ENCODE peak calls at places on chromosomes 2 and 18, in nine cellular contexts. L, V, N, R, J, G, B, P and O are unnamed samples.

GRCh38 chr2:95121150-95121494 is 486 bp downstream of the MRPS5 start:
- DNase-seq in L (no peak), V (no peak), N (peak; percentile 39), R (no peak), J (no peak), G (no peak), B (peak; percentile 37), P (no peak), O (no peak)

GRCh38 chr2:158129037-158129436 is 27.4 kb downstream of the UPP2 start:
- DNase-seq in L (no peak), V (no peak), N (no peak), R (no peak), J (no peak), G (no peak), B (no peak), P (no peak), O (no peak)

GRCh38 chr2:30335981-30336538 is 104.7 kb downstream of the LBH start:
- DNase-seq in L (no peak), V (no peak), N (no peak), R (no peak), J (no peak), G (no peak), B (no peak), P (no peak), O (no peak)

GRCh38 chr2:74371421-74371820 is 8.7 kb downstream of the DCTN1 start:
- DNase-seq in L (no peak), V (no peak), N (no peak), R (no peak), J (no peak), G (no peak), B (no peak), P (no peak), O (no peak)

GRCh38 chr2:18445412-18446320 is 114.8 kb downstream of the RDH14 start:
- DNase-seq in L (no peak), V (no peak), N (peak; percentile 75), R (no peak), J (no peak), G (no peak), B (peak; percentile 70), P (no peak), O (no peak)

GRCh38 chr2:217988840-217989204 is 14.0 kb downstream of the TNS1 start:
- DNase-seq in L (no peak), V (no peak), N (no peak), R (no peak), J (no peak), G (no peak), B (no peak), P (no peak), O (no peak)

GRCh38 chr18:23069481-23069880 is 65.8 kb upstream of the CABLES1 start:
- DNase-seq in L (no peak), V (no peak), N (no peak), R (no peak), J (no peak), G (no peak), B (no peak), P (no peak), O (no peak)

GRCh38 chr2:66691199-66691975 is 256.5 kb downstream of the MEIS1 start:
- DNase-seq in L (no peak), V (no peak), N (no peak), R (no peak), J (no peak), G (no peak), B (no peak), P (no peak), O (no peak)

GRCh38 chr2:197940346-197940745 is 136.0 kb downstream of the PLCL1 start:
- DNase-seq in L (no peak), V (no peak), N (no peak), R (no peak), J (no peak), G (no peak), B (no peak), P (no peak), O (no peak)

GRCh38 chr2:150109912-150110311 is 377.6 kb downstream of the RND3 start:
- DNase-seq in L (no peak), V (no peak), N (no peak), R (no peak), J (no peak), G (no peak), B (no peak), P (no peak), O (no peak)

GRCh38 chr2:222353998-222354397 is 55.2 kb upstream of the PAX3 start:
- DNase-seq in L (no peak), V (no peak), N (no peak), R (no peak), J (no peak), G (no peak), B (no peak), P (no peak), O (no peak)

GRCh38 chr2:61585383-61585782 is 47.2 kb upstream of the XPO1 start:
- DNase-seq in L (no peak), V (no peak), N (no peak), R (no peak), J (no peak), G (no peak), B (peak; percentile 11), P (no peak), O (no peak)

GRCh38 chr2:113175736-113176695 is 2.2 kb downstream of the PSD4 start:
- DNase-seq in L (no peak), V (no peak), N (no peak), R (no peak), J (no peak), G (no peak), B (no peak), P (no peak), O (no peak)

GRCh38 chr2:152523091-152523490 is 188.1 kb downstream of the FMNL2 start:
- DNase-seq in L (no peak), V (no peak), N (peak; percentile 22), R (no peak), J (no peak), G (no peak), B (peak; percentile 61), P (no peak), O (no peak)

GRCh38 chr18:8536922-8537321 is 72.3 kb upstream of the RAB12 start:
- DNase-seq in L (no peak), V (no peak), N (no peak), R (no peak), J (no peak), G (no peak), B (no peak), P (no peak), O (no peak)

GRCh38 chr18:46097378-46097852 is 681 bp downstream of the ATP5F1A start:
- DNase-seq in L (no peak), V (no peak), N (no peak), R (no peak), J (no peak), G (no peak), B (no peak), P (no peak), O (no peak)

GRCh38 chr2:196233808-196234501 is 62.6 kb upstream of the STK17B start:
- DNase-seq in L (no peak), V (no peak), N (no peak), R (no peak), J (no peak), G (no peak), B (no peak), P (no peak), O (peak; percentile 44)

GRCh38 chr2:14756981-14757657 is 124.6 kb downstream of the LRATD1 start:
- DNase-seq in L (no peak), V (no peak), N (peak; percentile 0), R (no peak), J (no peak), G (no peak), B (peak; percentile 13), P (no peak), O (peak; percentile 94)

GRCh38 chr2:121080013-121080772 is 204.8 kb downstream of the TFCP2L1 start:
- DNase-seq in L (peak; percentile 75), V (no peak), N (peak; percentile 59), R (no peak), J (peak; percentile 22), G (peak; percentile 73), B (peak; percentile 61), P (peak; percentile 68), O (no peak)

GRCh38 chr2:26724004-26724750 is 31.7 kb downstream of the KCNK3 start:
- DNase-seq in L (peak; percentile 83), V (no peak), N (peak; percentile 96), R (peak; percentile 77), J (no peak), G (no peak), B (peak; percentile 93), P (peak; percentile 44), O (no peak)

GRCh38 chr2:182866095-182866460 is 359 bp downstream of the FRZB start:
- DNase-seq in L (no peak), V (no peak), N (no peak), R (no peak), J (peak; percentile 2), G (no peak), B (no peak), P (no peak), O (no peak)

GRCh38 chr2:121707344-121707919 is 29.2 kb downstream of the NIFK start:
- DNase-seq in L (no peak), V (no peak), N (no peak), R (no peak), J (no peak), G (no peak), B (no peak), P (peak; percentile 47), O (no peak)

GRCh38 chr18:62524443-62525200 is 1.8 kb downstream of the ZCCHC2 start:
- DNase-seq in L (peak; percentile 69), V (peak; percentile 35), N (peak; percentile 48), R (peak; percentile 69), J (peak; percentile 63), G (no peak), B (peak; percentile 45), P (peak; percentile 69), O (no peak)

GRCh38 chr2:129876576-129876975 is 102.9 kb upstream of the RAB6C start:
- DNase-seq in L (no peak), V (no peak), N (no peak), R (no peak), J (no peak), G (no peak), B (no peak), P (no peak), O (no peak)

GRCh38 chr2:134762508-134762907 is 43.7 kb upstream of the TMEM163 start:
- DNase-seq in L (no peak), V (no peak), N (no peak), R (no peak), J (no peak), G (no peak), B (peak; percentile 46), P (no peak), O (no peak)

GRCh38 chr2:111623380-111623779 is 260.6 kb downstream of the ANAPC1 start:
- DNase-seq in L (no peak), V (no peak), N (no peak), R (no peak), J (no peak), G (no peak), B (no peak), P (no peak), O (no peak)

GRCh38 chr2:33417093-33417492 is 59.4 kb upstream of the RASGRP3 start:
- DNase-seq in L (no peak), V (no peak), N (peak; percentile 31), R (no peak), J (no peak), G (no peak), B (peak; percentile 46), P (no peak), O (no peak)

GRCh38 chr2:241224068-241224850 is 35.8 kb downstream of the ANO7 start:
- DNase-seq in L (no peak), V (no peak), N (peak; percentile 58), R (peak; percentile 40), J (peak; percentile 47), G (no peak), B (peak; percentile 56), P (no peak), O (no peak)

GRCh38 chr2:67917332-67918054 is 145.3 kb downstream of the C1D start:
- DNase-seq in L (no peak), V (no peak), N (peak; percentile 89), R (no peak), J (no peak), G (no peak), B (peak; percentile 91), P (no peak), O (peak; percentile 99)

GRCh38 chr2:29014331-29014730 is 33.2 kb downstream of the TOGARAM2 start:
- DNase-seq in L (no peak), V (no peak), N (no peak), R (peak; percentile 54), J (no peak), G (no peak), B (no peak), P (no peak), O (no peak)